ENCODE peak calls at places on chromosomes 5 and 9, in seven cellular contexts. I, B, L, T, X, S and A are unnamed samples.

GRCh38 chr5:39657943-39658342 is 233.2 kb upstream of the DAB2 start:
- DNase-seq in X (no peak), L (no peak), I (no peak), T (no peak), B (no peak), S (no peak), A (no peak)

GRCh38 chr5:88883059-88883565 is at the start of gene MEF2C:
- DNase-seq in X (peak), I (peak), L (peak), B (peak), S (peak), T (no peak), A (peak)

GRCh38 chr5:172429201-172429940 is 25.0 kb downstream of the SH3PXD2B start:
- DNase-seq in I (no peak), S (no peak), B (no peak), L (no peak), X (no peak), T (no peak), A (no peak)

GRCh38 chr5:153831976-153832375 is 206.7 kb downstream of the FAM114A2 start:
- DNase-seq in T (no peak), I (peak), B (peak), L (peak), X (no peak), S (no peak), A (no peak)

GRCh38 chr9:111076043-111076442 is 37.8 kb upstream of the LPAR1 start:
- DNase-seq in S (no peak), T (no peak), X (no peak), L (no peak), I (no peak), B (no peak), A (no peak)

GRCh38 chr9:115106642-115107041 is 11.3 kb downstream of the TNC start:
- DNase-seq in L (no peak), B (no peak), T (no peak), S (no peak), X (no peak), I (no peak), A (peak)

GRCh38 chr9:19247420-19247819 is 16.9 kb downstream of the DENND4C start:
- DNase-seq in B (no peak), S (no peak), I (no peak), T (no peak), X (no peak), L (no peak), A (no peak)

GRCh38 chr5:81962041-81962440 is 9.8 kb upstream of the ATG10 start:
- DNase-seq in S (no peak), L (no peak), B (no peak), X (no peak), T (no peak), I (no peak), A (no peak)

GRCh38 chr5:173970878-173971650 is 17.9 kb upstream of the C5orf47 start:
- DNase-seq in S (no peak), B (no peak), X (no peak), I (no peak), L (peak), T (no peak), A (no peak)

GRCh38 chr5:17217421-17218352 is at the start of gene BASP1:
- DNase-seq in B (no peak), L (peak), S (peak), I (peak), T (no peak), X (peak), A (no peak)

GRCh38 chr9:70902705-70903131 is 218.7 kb downstream of the TRPM3 start:
- DNase-seq in T (no peak), L (no peak), S (peak), X (no peak), I (no peak), B (peak), A (peak)

GRCh38 chr9:77961541-77961940 is 70.1 kb downstream of the GNAQ start:
- DNase-seq in I (no peak), B (no peak), L (no peak), S (no peak), X (no peak), T (no peak), A (no peak)

GRCh38 chr9:504921-505821 is 290.5 kb downstream of the DOCK8 start:
- DNase-seq in S (no peak), B (peak), T (peak), X (peak), I (peak), L (peak), A (peak)

GRCh38 chr9:109182550-109182939 is 15.5 kb upstream of the FRRS1L start:
- DNase-seq in I (no peak), T (no peak), S (peak), B (no peak), X (no peak), L (no peak), A (no peak)

GRCh38 chr9:100715100-100715379 is 137.2 kb downstream of the CAVIN4 start:
- DNase-seq in B (no peak), L (no peak), T (no peak), S (no peak), I (no peak), X (no peak), A (no peak)

GRCh38 chr5:163861670-163862069 is 356.3 kb downstream of the MAT2B start:
- DNase-seq in L (no peak), B (no peak), S (no peak), I (no peak), X (no peak), T (no peak), A (no peak)

GRCh38 chr5:6899215-6899614 is 186.0 kb downstream of the TENT4A start:
- DNase-seq in L (no peak), S (no peak), B (peak), I (no peak), X (no peak), T (no peak), A (no peak)

GRCh38 chr9:109107402-109108240 is 12.1 kb downstream of the TMEM245 start:
- DNase-seq in S (no peak), X (no peak), L (no peak), T (no peak), I (no peak), B (peak), A (peak)

GRCh38 chr5:122772446-122772845 is 2.4 kb upstream of the SNX2 start:
- DNase-seq in T (no peak), S (no peak), I (no peak), L (no peak), B (no peak), X (no peak), A (no peak)

GRCh38 chr9:126965541-126966428 is 51.2 kb downstream of the RALGPS1 start:
- DNase-seq in T (peak), B (no peak), L (peak), X (peak), I (peak), S (no peak), A (no peak)

DNA sequence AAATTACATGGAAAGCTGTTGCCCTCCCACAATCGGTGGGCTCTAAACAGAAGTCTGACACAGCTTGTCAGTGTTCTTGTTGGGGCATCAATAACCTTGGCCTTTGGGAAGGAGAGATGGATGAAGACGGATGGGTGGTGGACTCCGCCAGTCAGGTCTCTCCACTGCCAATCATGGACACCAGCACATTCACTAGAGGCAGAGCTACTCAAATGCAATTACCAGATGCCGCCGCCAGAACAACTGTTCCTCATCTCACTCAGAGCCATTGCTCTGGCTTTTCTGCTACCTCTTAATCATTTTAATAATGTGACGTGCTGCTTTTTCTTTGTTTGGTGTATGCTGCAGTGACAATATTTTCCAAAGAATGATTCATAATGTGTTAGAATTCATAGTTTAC is 27.9 kb upstream of the SEMA5A start:
- DNase-seq in I (no peak), T (no peak), X (no peak), S (no peak), L (no peak), B (no peak), A (no peak)
- H3K27ac ChIP-seq in I (no peak), T (no peak), X (no peak), S (no peak), L (no peak), B (no peak), A (no peak)

DNA sequence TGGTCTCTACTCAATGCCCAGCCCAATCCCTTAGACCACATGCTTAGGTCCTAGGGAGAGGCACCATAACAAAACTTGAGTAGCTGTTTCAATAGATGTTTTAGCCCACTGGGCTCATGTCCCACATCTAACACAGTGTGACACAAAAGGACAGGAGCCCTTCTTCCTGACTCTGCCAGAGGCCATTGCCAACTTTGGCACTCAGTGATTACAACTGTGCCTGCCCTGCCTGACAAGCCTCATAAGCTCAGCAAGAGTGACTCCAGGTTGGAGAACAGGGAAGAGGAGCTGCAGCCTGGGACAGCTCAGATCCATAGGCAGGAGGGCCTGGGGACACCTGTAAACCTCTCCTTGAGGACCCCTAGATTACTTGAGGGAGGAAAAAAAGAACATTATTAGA is 230.8 kb downstream of the ENC1 start:
- DNase-seq in I (no peak), S (no peak), T (no peak), B (no peak), L (no peak), X (no peak), A (no peak)
- H3K27ac ChIP-seq in I (no peak), S (no peak), T (no peak), B (no peak), L (no peak), X (no peak), A (no peak)

GRCh38 chr9:94298949-94299599 is 29.4 kb downstream of the NUTM2F start:
- DNase-seq in S (no peak), X (no peak), B (no peak), L (no peak), T (no peak), I (no peak), A (no peak)
- H3K27ac ChIP-seq in S (no peak), X (no peak), B (no peak), L (no peak), T (no peak), I (no peak), A (no peak)

DNA sequence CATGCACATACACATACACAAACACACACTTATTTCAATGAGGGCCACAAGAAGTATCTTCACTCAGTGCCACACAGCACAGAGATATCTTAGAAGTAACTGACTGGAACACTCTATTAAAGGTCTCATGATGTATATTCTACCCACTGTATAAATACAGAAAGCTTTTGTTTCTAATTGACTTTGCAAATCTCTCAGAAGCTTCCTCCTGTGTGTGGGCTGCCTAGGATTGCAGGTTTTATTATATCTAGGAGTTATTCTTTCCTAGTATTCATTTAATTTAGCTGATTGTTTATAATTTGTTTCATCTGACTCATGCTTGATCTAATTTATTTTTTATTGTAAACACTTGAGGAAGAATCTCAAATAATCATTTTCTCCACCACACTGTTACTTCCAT is 262.4 kb upstream of the ACTBL2 start:
- DNase-seq in S (no peak), I (no peak), B (no peak), L (no peak), X (no peak), T (no peak), A (no peak)
- H3K27ac ChIP-seq in S (no peak), I (no peak), B (no peak), L (no peak), X (no peak), T (no peak), A (no peak)

DNA sequence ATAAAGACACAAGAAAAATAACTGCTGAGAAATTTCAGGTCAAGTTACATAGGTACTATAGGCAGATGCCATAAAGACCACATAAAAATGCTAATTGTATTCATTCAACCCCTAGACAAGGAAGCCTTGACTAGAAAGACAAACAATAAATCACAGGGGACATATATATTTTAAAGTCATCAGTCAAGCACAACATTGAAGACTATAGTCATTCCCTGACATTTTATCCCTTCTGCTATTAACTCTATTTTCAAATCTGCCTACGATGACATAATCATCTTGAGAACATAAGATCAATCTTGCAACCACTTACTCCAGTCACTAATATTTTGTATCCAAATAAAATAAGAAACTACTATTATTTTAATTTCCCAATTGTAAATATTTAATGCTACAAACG is 38.3 kb downstream of the FAM13B start:
- DNase-seq in L (no peak), S (no peak), B (no peak), I (no peak), T (no peak), X (no peak), A (no peak)
- H3K27ac ChIP-seq in L (no peak), S (peak), B (no peak), I (peak), T (peak), X (no peak), A (no peak)

GRCh38 chr5:31722111-31722510 is 83.2 kb downstream of the PDZD2 start:
- DNase-seq in T (no peak), L (no peak), B (no peak), X (no peak), S (no peak), I (no peak), A (no peak)

GRCh38 chr5:31717586-31717985 is 78.7 kb downstream of the PDZD2 start:
- DNase-seq in T (no peak), X (no peak), S (no peak), I (peak), L (no peak), B (no peak), A (no peak)

GRCh38 chr5:31720811-31721345 is 81.9 kb downstream of the PDZD2 start:
- DNase-seq in L (no peak), S (no peak), I (no peak), B (no peak), T (no peak), X (no peak), A (no peak)

GRCh38 chr5:31719988-31720387 is 81.1 kb downstream of the PDZD2 start:
- DNase-seq in T (no peak), B (no peak), X (no peak), S (no peak), I (no peak), L (no peak), A (no peak)
- H3K27ac ChIP-seq in T (no peak), B (no peak), X (no peak), S (no peak), I (no peak), L (no peak), A (no peak)

GRCh38 chr5:181190711-181191525 is 14.1 kb downstream of the TRIM7 start:
- DNase-seq in I (peak), T (peak), L (peak), X (no peak), B (peak), S (peak), A (peak)
- H3K27ac ChIP-seq in I (peak), T (peak), L (peak), X (no peak), B (peak), S (peak), A (no peak)

GRCh38 chr9:91302831-91303230 is 58.9 kb downstream of the AUH start:
- DNase-seq in T (no peak), X (no peak), S (no peak), I (no peak), B (peak), L (no peak), A (peak)
- H3K27ac ChIP-seq in T (no peak), X (no peak), S (peak), I (peak), B (peak), L (no peak), A (peak)

DNA sequence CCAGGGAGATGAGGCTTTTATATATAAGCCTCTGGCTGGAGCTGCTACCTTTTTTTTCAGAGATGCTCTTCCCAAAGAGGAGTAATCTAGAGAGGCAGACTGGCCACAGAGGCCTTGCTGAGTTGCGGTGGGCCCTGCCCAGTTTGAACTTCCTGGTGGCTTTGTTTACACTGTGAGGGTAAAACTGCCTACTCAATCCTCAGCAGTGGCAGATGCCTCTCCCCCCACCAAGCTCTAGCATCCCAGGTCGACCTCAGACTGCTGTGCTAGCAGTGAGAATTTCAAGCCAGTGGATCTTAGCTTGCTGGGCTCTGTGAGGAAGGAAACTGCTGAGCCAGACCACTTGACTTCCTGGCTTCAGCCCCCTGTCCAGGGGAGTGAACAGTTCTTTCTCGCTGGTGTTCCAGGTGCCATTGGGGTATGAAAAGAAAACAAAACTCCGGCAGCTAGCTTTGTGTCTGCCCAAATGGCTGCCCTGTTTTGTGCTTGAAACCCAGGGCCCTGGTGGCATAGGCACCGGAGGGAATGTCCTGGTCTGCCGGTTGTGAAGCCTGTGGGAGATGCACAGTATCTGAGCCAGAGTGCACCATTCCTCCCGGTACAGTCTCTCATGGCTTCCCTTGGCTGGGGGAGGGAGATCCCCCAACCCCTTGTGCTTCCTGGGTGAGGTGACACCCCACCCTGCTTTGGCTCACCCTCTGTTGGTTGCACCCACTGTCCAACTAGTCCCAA is 219.5 kb upstream of the IZUMO3 start:
- DNase-seq in I (no peak), X (no peak), S (no peak), B (no peak), T (no peak), L (no peak), A (no peak)
- H3K27ac ChIP-seq in I (no peak), X (no peak), S (no peak), B (no peak), T (no peak), L (no peak), A (no peak)

GRCh38 chr9:134214766-134215394 is 50.5 kb upstream of the RNU6ATAC start:
- DNase-seq in X (no peak), I (peak), L (no peak), B (no peak), T (no peak), S (peak), A (no peak)

GRCh38 chr9:134215709-134216448 is 51.5 kb upstream of the RNU6ATAC start:
- DNase-seq in S (peak), X (no peak), T (no peak), I (peak), B (no peak), L (peak), A (no peak)

GRCh38 chr9:134216449-134216951 is 52.1 kb upstream of the RNU6ATAC start:
- DNase-seq in S (no peak), T (no peak), L (no peak), B (no peak), I (peak), X (no peak), A (no peak)

GRCh38 chr9:134214395-134214765 is 50.0 kb upstream of the RNU6ATAC start:
- DNase-seq in I (peak), L (no peak), X (no peak), B (no peak), S (peak), T (no peak), A (no peak)

DNA sequence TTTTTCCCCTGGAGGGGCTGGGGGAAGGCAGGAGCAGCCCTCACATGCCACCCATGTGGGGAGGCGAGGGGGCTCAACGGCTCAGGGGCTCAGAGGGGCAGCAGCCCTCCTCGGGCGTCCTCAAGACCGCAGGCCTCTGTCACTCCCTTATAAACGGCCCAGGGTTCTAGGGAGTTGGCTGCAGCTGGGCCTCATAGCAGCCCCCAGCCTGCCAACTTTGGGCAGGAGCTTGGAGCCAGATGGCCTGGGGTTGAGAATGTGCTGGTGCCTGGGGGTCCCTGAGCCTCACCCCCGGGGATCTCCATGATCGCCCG is 51.0 kb upstream of the RNU6ATAC start:
- DNase-seq in T (no peak), I (peak), L (no peak), S (peak), X (no peak), B (no peak), A (no peak)
- H3K27ac ChIP-seq in T (no peak), I (no peak), L (peak), S (no peak), X (no peak), B (peak), A (no peak)